ENCODE peak calls at places on chromosomes 5 and 9, in five cellular contexts. R is ascending aorta, G is cardiac fibroblast, U is lower leg skin, D is tibial nerve. M is an unnamed sample.

GRCh38 chr9:132978451-132979087 is at the start of gene GFI1B:
- DNase-seq in U (no peak), D (no peak), R (no peak), G (no peak), M (no peak)

GRCh38 chr5:6714221-6715041 is 1.2 kb downstream of the TENT4A start:
- DNase-seq in U (no peak), R (no peak), G (peak; percentile 20), D (no peak), M (no peak)

GRCh38 chr9:37752646-37753488 is 738 bp upstream of the TRMT10B start:
- DNase-seq in D (no peak), R (no peak), U (no peak), G (no peak), M (no peak)

GRCh38 chr5:139075066-139076050 is 122.8 kb downstream of the SIL1 start:
- DNase-seq in G (no peak), D (no peak), U (no peak), R (no peak), M (no peak)

GRCh38 chr5:133286483-133286882 is 234.7 kb downstream of the HSPA4 start:
- DNase-seq in R (no peak), U (no peak), G (no peak), D (no peak), M (no peak)

GRCh38 chr5:76641514-76642120 is 18.4 kb upstream of the F2RL2 start:
- DNase-seq in G (peak; percentile 85), D (peak; percentile 27), R (no peak), U (peak; percentile 51), M (peak; percentile 50)

GRCh38 chr5:172110921-172111873 is 76.8 kb downstream of the STK10 start:
- DNase-seq in G (peak; percentile 55), D (no peak), U (no peak), R (peak; percentile 37), M (no peak)

GRCh38 chr5:72160299-72160698 is 53.0 kb downstream of the MAP1B start:
- DNase-seq in D (no peak), R (no peak), U (no peak), G (peak; percentile 69), M (no peak)

GRCh38 chr9:35829084-35829763 is at the start of gene TMEM8B:
- DNase-seq in R (peak; percentile 90), D (peak; percentile 99), G (peak; percentile 95), U (peak; percentile 97), M (no peak)

GRCh38 chr5:61000887-61001286 is 55.9 kb downstream of the NDUFAF2 start:
- DNase-seq in U (no peak), D (no peak), R (no peak), G (no peak), M (no peak)

DNA sequence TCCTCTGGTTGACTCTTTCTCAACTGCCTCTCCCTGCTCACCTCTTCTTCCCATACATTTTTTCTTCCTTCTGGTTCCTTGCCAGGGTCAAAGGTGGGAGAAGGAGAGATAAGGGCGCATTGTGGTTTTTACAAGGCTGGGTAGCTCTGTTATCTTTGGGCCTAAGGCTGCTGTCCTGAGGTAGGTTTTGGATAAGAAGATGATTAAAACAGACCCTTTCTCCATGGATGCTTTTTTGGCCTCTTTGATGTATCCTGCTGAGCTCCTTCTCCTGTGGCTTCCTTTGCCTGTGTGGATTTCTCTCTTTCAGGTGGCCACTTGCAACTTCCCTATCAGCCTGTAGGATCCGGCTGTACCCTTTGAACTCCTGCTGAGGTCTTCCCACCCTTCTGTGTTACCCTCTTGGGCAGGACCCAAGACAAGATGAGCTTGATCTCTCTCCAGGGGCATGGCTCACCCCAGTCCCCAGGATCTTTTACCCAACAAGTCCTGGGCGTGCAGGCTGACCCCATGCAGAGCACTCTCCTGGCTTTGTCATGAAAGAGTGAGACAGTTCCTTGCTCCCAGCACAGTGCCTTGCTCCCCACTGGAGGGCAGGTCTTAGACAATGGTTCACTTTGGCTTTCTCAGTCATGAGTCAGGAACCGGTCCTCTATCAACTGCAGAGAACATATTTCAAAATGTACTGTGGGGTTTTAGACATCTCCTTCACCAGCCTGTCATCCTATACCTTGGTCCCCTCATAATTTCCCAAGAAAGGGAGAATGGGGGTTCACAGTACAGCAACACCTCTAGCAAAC is 197.9 kb downstream of the TLE4 start:
- DNase-seq in G (no peak), R (no peak), U (no peak), D (no peak), M (no peak)
- TF ChIP-seq CTCF in G (peak; percentile 21), R (no peak), U (no peak), D (no peak), M (no peak)

GRCh38 chr5:372911-373709 is 51.6 kb downstream of the AHRR start:
- DNase-seq in R (no peak), U (peak; percentile 15), D (no peak), G (no peak), M (no peak)
- H3K4me3 ChIP-seq in R (no peak overlapping the region), U (no peak overlapping the region), D (peak overlapping the region; percentile 46), G (no peak overlapping the region), M (peak overlapping the region; percentile 7)

DNA sequence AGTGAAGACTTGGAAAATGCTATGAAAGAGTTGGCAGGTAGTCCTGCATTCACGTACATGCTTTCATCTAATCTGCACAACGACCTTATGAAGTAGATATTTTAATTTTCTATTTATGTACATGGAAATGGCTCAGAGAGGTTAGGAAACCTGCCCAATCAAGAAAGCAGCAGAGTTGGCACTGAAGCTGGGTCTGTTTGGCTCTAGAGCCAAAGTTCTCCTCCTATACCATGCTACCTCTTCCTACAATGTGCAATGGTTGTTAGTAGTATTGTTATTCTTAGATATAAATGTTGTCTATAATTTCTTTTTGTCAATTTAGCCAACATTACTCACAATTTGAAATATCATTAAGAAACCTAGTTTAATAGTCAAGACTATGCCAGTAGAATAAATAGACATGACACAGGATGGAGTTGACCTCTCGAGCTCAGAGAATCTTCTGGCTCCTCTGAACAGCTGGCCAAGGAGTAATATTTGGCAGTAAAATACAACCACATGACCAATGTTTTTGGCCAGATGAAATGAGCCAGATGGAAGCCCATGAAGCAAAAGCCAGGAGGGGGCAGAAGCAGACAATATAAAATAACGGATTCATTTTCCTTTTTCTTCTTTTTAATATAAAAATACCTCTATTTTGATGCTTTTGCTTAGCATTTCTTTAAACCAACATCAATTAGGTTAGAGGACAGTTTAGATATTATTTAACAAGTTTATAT is 542.3 kb downstream of the PDE4D start:
- DNase-seq in R (no peak), G (peak; percentile 72), U (peak; percentile 21), D (no peak), M (peak; percentile 38)
- TF ChIP-seq CTCF in R (no peak), G (no peak), U (no peak), D (no peak), M (peak; percentile 30)

DNA sequence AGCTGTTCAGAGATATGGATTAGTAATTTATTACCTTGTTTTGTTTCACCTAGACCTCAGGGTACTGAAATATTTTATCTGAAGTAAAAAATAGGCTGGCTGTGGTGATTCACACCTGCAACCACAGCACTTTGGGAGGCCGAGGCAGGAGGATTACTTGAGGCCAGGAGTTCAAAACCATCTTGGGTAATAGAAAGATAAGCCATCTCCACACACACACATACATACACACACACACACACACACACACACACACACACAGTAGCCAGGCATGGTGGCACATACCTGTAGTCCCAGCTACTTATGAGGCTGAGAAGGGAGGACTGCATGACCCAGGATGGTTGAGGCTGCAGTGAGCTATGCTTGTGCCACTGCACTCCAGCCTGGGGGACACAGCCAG is 3.7 kb downstream of the ANXA2R start:
- DNase-seq in U (no peak), D (no peak), G (no peak), R (no peak), M (no peak)
- H3K4me3 ChIP-seq in U (no peak overlapping the region), D (peak overlapping the region; percentile 45), G (no peak overlapping the region), R (no peak overlapping the region), M (no peak overlapping the region)

GRCh38 chr5:177503351-177504085 is 6.1 kb downstream of the DOK3 start:
- DNase-seq in G (no peak), R (no peak), D (no peak), U (no peak), M (no peak)

GRCh38 chr5:177502886-177503285 is 5.5 kb upstream of the PDLIM7 start:
- DNase-seq in R (no peak), U (no peak), G (no peak), D (no peak), M (no peak)

GRCh38 chr5:177501874-177502678 is 4.7 kb upstream of the PDLIM7 start:
- DNase-seq in U (no peak), R (no peak), G (no peak), D (no peak), M (no peak)

GRCh38 chr5:177499842-177500241 is 2.4 kb upstream of the PDLIM7 start:
- DNase-seq in G (no peak), U (no peak), R (no peak), D (no peak), M (no peak)

DNA sequence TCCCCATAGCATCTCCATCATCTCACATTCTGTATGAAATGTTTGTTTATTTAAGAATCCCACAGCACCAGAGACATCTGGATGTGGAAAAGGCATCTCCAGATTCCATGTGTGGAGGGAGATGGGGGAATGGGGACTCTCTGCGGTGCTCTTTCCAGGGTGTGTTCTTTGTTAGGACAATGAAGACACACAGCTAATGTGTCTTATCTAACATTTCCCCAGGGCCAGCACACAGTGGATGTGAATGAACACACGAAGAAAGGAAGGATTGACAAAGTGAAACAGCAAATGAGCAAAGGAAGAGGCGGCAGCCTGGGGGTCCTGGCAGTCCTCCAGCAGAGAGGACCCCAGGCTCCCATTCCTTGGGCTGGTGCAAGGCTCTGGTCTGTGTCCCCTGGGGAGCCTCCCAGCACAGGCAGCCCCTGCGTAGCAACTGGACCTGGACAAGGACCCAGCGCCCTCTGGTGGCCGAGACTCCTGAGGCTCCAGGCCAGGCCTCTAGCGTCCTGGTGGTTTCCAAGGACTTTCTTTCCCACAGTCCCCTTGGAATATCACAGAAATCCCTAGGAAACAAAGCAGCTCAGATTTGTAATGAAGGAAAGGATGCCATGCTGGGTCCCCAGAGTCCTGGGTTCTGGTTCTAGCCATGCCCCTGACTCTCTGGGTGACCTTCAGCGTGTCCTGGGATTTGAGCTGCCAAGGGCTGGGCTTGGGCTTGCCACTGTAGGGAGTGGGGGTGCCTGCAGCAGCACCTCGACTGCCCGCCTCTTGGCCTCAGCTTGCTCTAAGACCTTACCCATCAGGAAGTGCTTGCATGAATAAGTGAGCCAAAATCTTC is 3.5 kb upstream of the PDLIM7 start:
- DNase-seq in D (peak; percentile 90), R (no peak), U (peak; percentile 83), G (peak; percentile 90), M (peak; percentile 67)
- TF ChIP-seq CTCF in D (peak; percentile 89), R (peak; percentile 95), U (peak; percentile 74), G (peak; percentile 97), M (peak; percentile 99)

GRCh38 chr5:80083115-80083890 is 48.2 kb downstream of the THBS4 start:
- DNase-seq in R (no peak), U (peak; percentile 20), G (peak; percentile 82), D (peak; percentile 19), M (peak; percentile 42)

GRCh38 chr5:80077317-80077716 is 42.2 kb downstream of the THBS4 start:
- DNase-seq in R (no peak), D (no peak), U (no peak), G (no peak), M (no peak)

GRCh38 chr5:80082221-80082620 is 47.1 kb downstream of the THBS4 start:
- DNase-seq in D (no peak), G (no peak), R (no peak), U (no peak), M (no peak)

GRCh38 chr5:80078921-80079320 is 43.8 kb downstream of the THBS4 start:
- DNase-seq in G (no peak), R (no peak), D (no peak), U (no peak), M (no peak)

GRCh38 chr5:80082731-80083114 is 47.6 kb downstream of the THBS4 start:
- DNase-seq in D (peak; percentile 39), R (no peak), G (peak; percentile 87), U (peak; percentile 21), M (peak; percentile 45)
- H3K4me3 ChIP-seq in D (peak overlapping the region; percentile 37), R (peak overlapping the region; percentile 42), G (no peak overlapping the region), U (no peak overlapping the region), M (peak overlapping the region; percentile 15)

M was measured in HFF-Myc.